ENCODE peak calls at places on chromosome 13, in eight cellular contexts. One of them, this sample, is unnamed. For H3K4me1, the result is how much of the 10 kb centered on the place peaks cover.

GRCh38 chr13:23588576-23589141 is 18.4 kb downstream of the TNFRSF19 start:
- DNase-seq in uterus: no peak
- DNase-seq in HCT116: no peak
- DNase-seq in MM.1S: no peak
- DNase-seq in gastrocnemius medialis: no peak
- DNase-seq in sigmoid colon: no peak
- DNase-seq in H1: no peak
- DNase-seq in colonic mucosa: no peak
- DNase-seq in this sample: no peak

GRCh38 chr13:66483712-66484111 is 746.4 kb downstream of the PCDH9 start:
- DNase-seq in colonic mucosa: no peak
- DNase-seq in uterus: no peak
- DNase-seq in sigmoid colon: no peak
- DNase-seq in gastrocnemius medialis: no peak
- DNase-seq in MM.1S: no peak
- DNase-seq in HCT116: no peak
- DNase-seq in H1: no peak
- DNase-seq in this sample: no peak

GRCh38 chr13:75547917-75548316 is 1.7 kb upstream of the UCHL3 start:
- DNase-seq in sigmoid colon: no peak
- DNase-seq in HCT116: no peak
- DNase-seq in uterus: no peak
- DNase-seq in colonic mucosa: no peak
- DNase-seq in H1: no peak
- DNase-seq in gastrocnemius medialis: no peak
- DNase-seq in MM.1S: no peak
- DNase-seq in this sample: no peak

GRCh38 chr13:107734891-107735620 is 480.3 kb downstream of the LIG4 start:
- DNase-seq in MM.1S: no peak
- DNase-seq in colonic mucosa: no peak
- DNase-seq in gastrocnemius medialis: no peak
- DNase-seq in uterus: no peak
- DNase-seq in H1: no peak
- DNase-seq in sigmoid colon: no peak
- DNase-seq in HCT116: no peak
- DNase-seq in this sample: no peak

GRCh38 chr13:34070006-34070405 is 252.1 kb downstream of the RFC3 start:
- DNase-seq in H1: no peak
- DNase-seq in sigmoid colon: no peak
- DNase-seq in uterus: no peak
- DNase-seq in gastrocnemius medialis: no peak
- DNase-seq in MM.1S: no peak
- DNase-seq in colonic mucosa: no peak
- DNase-seq in HCT116: no peak
- DNase-seq in this sample: no peak

GRCh38 chr13:59701261-59701660 is 462.5 kb downstream of the DIAPH3 start:
- DNase-seq in H1: no peak
- DNase-seq in colonic mucosa: no peak
- DNase-seq in gastrocnemius medialis: no peak
- DNase-seq in MM.1S: no peak
- DNase-seq in uterus: no peak
- DNase-seq in sigmoid colon: no peak
- DNase-seq in HCT116: no peak
- DNase-seq in this sample: no peak

GRCh38 chr13:24212674-24213073 is 52.2 kb downstream of the SPATA13 start:
- DNase-seq in uterus: no peak
- DNase-seq in gastrocnemius medialis: no peak
- DNase-seq in colonic mucosa: no peak
- DNase-seq in H1: no peak
- DNase-seq in MM.1S: no peak
- DNase-seq in HCT116: no peak
- DNase-seq in sigmoid colon: no peak
- DNase-seq in this sample: no peak

GRCh38 chr13:83077499-83077898 is 804.8 kb downstream of the SLITRK1 start:
- DNase-seq in gastrocnemius medialis: no peak
- DNase-seq in uterus: no peak
- DNase-seq in H1: no peak
- DNase-seq in HCT116: no peak
- DNase-seq in colonic mucosa: no peak
- DNase-seq in sigmoid colon: no peak
- DNase-seq in MM.1S: no peak
- DNase-seq in this sample: no peak

GRCh38 chr13:22828081-22828480 is 352.7 kb upstream of the SGCG start:
- DNase-seq in colonic mucosa: no peak
- DNase-seq in gastrocnemius medialis: no peak
- DNase-seq in sigmoid colon: no peak
- DNase-seq in MM.1S: no peak
- DNase-seq in HCT116: no peak
- DNase-seq in uterus: no peak
- DNase-seq in H1: no peak
- DNase-seq in this sample: no peak

GRCh38 chr13:98821372-98822237 is 69.1 kb upstream of the SLC15A1 start:
- DNase-seq in H1: no peak
- DNase-seq in gastrocnemius medialis: no peak
- DNase-seq in sigmoid colon: no peak
- DNase-seq in uterus: peak
- DNase-seq in HCT116: no peak
- DNase-seq in colonic mucosa: peak
- DNase-seq in MM.1S: no peak
- DNase-seq in this sample: no peak

GRCh38 chr13:56561327-56561726 is 579.4 kb upstream of the PRR20A start:
- DNase-seq in HCT116: no peak
- DNase-seq in uterus: no peak
- DNase-seq in gastrocnemius medialis: no peak
- DNase-seq in colonic mucosa: no peak
- DNase-seq in MM.1S: no peak
- DNase-seq in sigmoid colon: no peak
- DNase-seq in H1: no peak
- DNase-seq in this sample: no peak

GRCh38 chr13:113077953-113078894 is 27.4 kb upstream of the F7 start:
- DNase-seq in uterus: no peak
- DNase-seq in H1: no peak
- DNase-seq in gastrocnemius medialis: no peak
- DNase-seq in colonic mucosa: no peak
- DNase-seq in MM.1S: no peak
- DNase-seq in HCT116: no peak
- DNase-seq in sigmoid colon: peak
- DNase-seq in this sample: no peak

GRCh38 chr13:42864952-42865634 is 83.7 kb downstream of the FAM216B start:
- DNase-seq in uterus: no peak
- DNase-seq in MM.1S: no peak
- DNase-seq in HCT116: no peak
- DNase-seq in H1: no peak
- DNase-seq in gastrocnemius medialis: no peak
- DNase-seq in sigmoid colon: no peak
- DNase-seq in colonic mucosa: no peak
- DNase-seq in this sample: no peak

GRCh38 chr13:32390048-32390447 is 37.9 kb downstream of the N4BP2L1 start:
- DNase-seq in sigmoid colon: no peak
- DNase-seq in HCT116: no peak
- DNase-seq in uterus: no peak
- DNase-seq in gastrocnemius medialis: no peak
- DNase-seq in H1: no peak
- DNase-seq in MM.1S: peak
- DNase-seq in colonic mucosa: no peak
- DNase-seq in this sample: no peak
- H3K4me1 ChIP-seq in sigmoid colon: under half
- H3K4me1 ChIP-seq in HCT116: under half
- H3K4me1 ChIP-seq in uterus: under half
- H3K4me1 ChIP-seq in gastrocnemius medialis: under half
- H3K4me1 ChIP-seq in H1: under half
- H3K4me1 ChIP-seq in MM.1S: under half
- H3K4me1 ChIP-seq in colonic mucosa: under half
- H3K4me1 ChIP-seq in this sample: under half

GRCh38 chr13:110645750-110646149 is 30.4 kb downstream of the NAXD start:
- DNase-seq in MM.1S: no peak
- DNase-seq in sigmoid colon: no peak
- DNase-seq in uterus: no peak
- DNase-seq in HCT116: no peak
- DNase-seq in colonic mucosa: no peak
- DNase-seq in gastrocnemius medialis: no peak
- DNase-seq in H1: no peak
- DNase-seq in this sample: no peak

GRCh38 chr13:110643324-110643723 is 28.0 kb downstream of the NAXD start:
- DNase-seq in uterus: no peak
- DNase-seq in sigmoid colon: no peak
- DNase-seq in H1: peak
- DNase-seq in gastrocnemius medialis: no peak
- DNase-seq in MM.1S: no peak
- DNase-seq in colonic mucosa: no peak
- DNase-seq in HCT116: no peak
- DNase-seq in this sample: no peak

GRCh38 chr13:110646442-110647364 is 31.4 kb downstream of the NAXD start:
- DNase-seq in H1: no peak
- DNase-seq in gastrocnemius medialis: no peak
- DNase-seq in colonic mucosa: no peak
- DNase-seq in sigmoid colon: peak
- DNase-seq in HCT116: no peak
- DNase-seq in MM.1S: no peak
- DNase-seq in uterus: no peak
- DNase-seq in this sample: no peak

GRCh38 chr13:110643768-110644421 is 28.6 kb downstream of the NAXD start:
- DNase-seq in HCT116: no peak
- DNase-seq in H1: peak
- DNase-seq in colonic mucosa: no peak
- DNase-seq in MM.1S: no peak
- DNase-seq in gastrocnemius medialis: no peak
- DNase-seq in sigmoid colon: no peak
- DNase-seq in uterus: no peak
- DNase-seq in this sample: no peak

DNA sequence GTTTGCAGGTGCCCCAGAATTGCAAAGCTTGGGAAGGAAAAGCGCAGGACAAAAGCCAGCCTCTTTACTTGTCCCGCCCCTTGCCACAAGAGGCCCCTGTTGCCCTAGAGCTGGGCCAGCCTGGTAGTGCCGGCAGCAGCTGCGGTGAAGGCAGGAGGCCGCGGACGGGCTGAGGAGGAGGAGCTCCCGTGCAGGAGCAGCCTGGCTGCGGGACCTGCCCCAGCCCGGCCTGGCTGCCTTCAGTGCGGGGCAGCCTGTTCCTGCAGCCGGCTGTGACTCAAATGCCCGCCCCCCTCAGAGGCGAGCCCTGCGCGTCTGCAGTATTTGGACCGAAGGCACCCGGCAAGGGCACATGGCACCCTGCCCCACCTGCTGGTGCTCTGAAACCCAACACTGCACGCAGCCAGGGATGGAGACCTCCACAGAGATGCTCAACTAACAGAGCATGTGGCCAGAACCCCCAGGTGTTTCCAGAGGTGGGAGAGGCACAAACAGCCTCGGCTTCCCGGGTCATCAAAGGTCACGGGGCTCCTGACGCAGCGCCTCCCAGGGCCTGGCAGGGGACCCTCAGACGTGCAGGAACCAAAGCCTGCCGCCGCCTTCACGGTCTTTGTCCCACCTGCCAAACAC is 29.7 kb downstream of the NAXD start:
- DNase-seq in uterus: no peak
- DNase-seq in HCT116: no peak
- DNase-seq in sigmoid colon: peak
- DNase-seq in H1: peak
- DNase-seq in MM.1S: peak
- DNase-seq in gastrocnemius medialis: peak
- DNase-seq in colonic mucosa: peak
- DNase-seq in this sample: peak
- TF ChIP-seq CTCF in uterus: peak
- TF ChIP-seq CTCF in HCT116: no peak
- TF ChIP-seq CTCF in sigmoid colon: peak
- TF ChIP-seq CTCF in H1: no peak
- TF ChIP-seq CTCF in MM.1S: peak
- TF ChIP-seq CTCF in gastrocnemius medialis: peak
- TF ChIP-seq CTCF in colonic mucosa: peak
- TF ChIP-seq CTCF in this sample: peak

DNA sequence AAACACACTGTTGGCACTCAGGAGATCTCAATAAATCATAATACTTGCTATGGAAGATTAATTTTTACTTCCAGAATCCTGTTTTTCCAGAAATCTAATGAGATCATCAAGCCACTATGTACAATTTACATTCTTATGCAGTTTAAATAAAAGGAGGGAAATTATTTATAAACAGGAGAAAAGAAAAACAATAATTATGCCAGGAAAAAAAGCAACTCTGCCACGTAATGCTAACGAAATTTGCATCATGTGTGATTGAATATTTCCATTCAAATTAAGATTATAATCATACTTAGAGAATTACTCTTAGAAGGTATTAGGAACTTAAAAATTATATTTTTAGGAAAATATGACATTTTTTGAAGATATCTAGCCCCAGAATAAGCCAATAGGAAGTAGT is 13.0 kb downstream of the FAM124A start:
- DNase-seq in HCT116: no peak
- DNase-seq in sigmoid colon: no peak
- DNase-seq in uterus: no peak
- DNase-seq in MM.1S: no peak
- DNase-seq in gastrocnemius medialis: no peak
- DNase-seq in H1: no peak
- DNase-seq in colonic mucosa: no peak
- DNase-seq in this sample: no peak
- H3K27ac ChIP-seq in HCT116: no peak
- H3K27ac ChIP-seq in sigmoid colon: no peak
- H3K27ac ChIP-seq in uterus: no peak
- H3K27ac ChIP-seq in MM.1S: no peak
- H3K27ac ChIP-seq in gastrocnemius medialis: no peak
- H3K27ac ChIP-seq in H1: no peak
- H3K27ac ChIP-seq in colonic mucosa: no peak
- H3K27ac ChIP-seq in this sample: no peak

DNA sequence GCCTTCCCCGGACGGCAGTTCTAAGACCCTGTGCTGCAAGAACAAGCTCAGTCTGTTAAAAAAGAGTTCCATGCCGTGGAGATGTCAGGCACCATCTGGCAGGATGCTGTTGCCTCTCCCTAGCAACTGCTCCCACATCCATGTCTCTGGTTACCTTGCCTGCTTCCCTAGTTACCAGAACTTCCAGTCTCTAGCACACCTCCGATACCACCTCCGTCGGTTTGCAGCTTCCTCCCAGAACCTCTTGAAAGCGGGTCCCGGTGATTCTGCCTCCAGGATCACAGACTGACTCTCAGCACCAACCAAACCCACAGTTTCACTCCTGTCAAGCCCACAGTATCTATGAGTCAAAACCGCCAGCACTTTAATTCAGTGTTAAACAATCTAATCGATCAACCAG is 55.4 kb downstream of the KCTD12 start:
- DNase-seq in colonic mucosa: no peak
- DNase-seq in MM.1S: no peak
- DNase-seq in gastrocnemius medialis: no peak
- DNase-seq in uterus: no peak
- DNase-seq in HCT116: no peak
- DNase-seq in sigmoid colon: no peak
- DNase-seq in H1: no peak
- DNase-seq in this sample: no peak
- H3K4me1 ChIP-seq in colonic mucosa: under half
- H3K4me1 ChIP-seq in MM.1S: under half
- H3K4me1 ChIP-seq in gastrocnemius medialis: under half
- H3K4me1 ChIP-seq in uterus: under half
- H3K4me1 ChIP-seq in HCT116: under half
- H3K4me1 ChIP-seq in sigmoid colon: under half
- H3K4me1 ChIP-seq in H1: under half
- H3K4me1 ChIP-seq in this sample: under half

DNA sequence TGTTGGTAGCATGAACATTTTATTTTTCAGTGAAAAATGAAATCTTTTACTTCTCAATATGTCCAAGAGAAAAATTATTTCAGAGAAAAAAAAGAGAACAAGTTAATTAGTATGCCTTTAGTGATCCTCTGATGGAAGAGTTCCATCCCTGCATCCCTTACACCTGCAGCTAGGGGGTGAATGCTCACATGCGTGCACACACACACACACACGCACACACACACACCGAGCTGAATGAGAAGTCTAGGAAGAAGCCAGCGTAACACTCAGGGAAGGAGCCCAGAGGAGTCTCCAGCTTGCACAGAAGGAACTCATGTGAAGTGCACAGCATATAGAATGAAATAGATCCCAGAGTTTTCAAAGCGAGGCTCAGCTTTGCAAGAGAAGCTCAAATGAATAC is 510.5 kb downstream of the IRS2 start:
- DNase-seq in colonic mucosa: no peak
- DNase-seq in uterus: no peak
- DNase-seq in H1: no peak
- DNase-seq in gastrocnemius medialis: no peak
- DNase-seq in HCT116: no peak
- DNase-seq in sigmoid colon: no peak
- DNase-seq in MM.1S: no peak
- DNase-seq in this sample: no peak
- TF ChIP-seq CTCF in colonic mucosa: peak
- TF ChIP-seq CTCF in uterus: no peak
- TF ChIP-seq CTCF in H1: peak
- TF ChIP-seq CTCF in gastrocnemius medialis: peak
- TF ChIP-seq CTCF in HCT116: peak
- TF ChIP-seq CTCF in sigmoid colon: no peak
- TF ChIP-seq CTCF in MM.1S: no peak
- TF ChIP-seq CTCF in this sample: no peak

This sample was measured in heart right ventricle.